ENCODE peak calls at places on chromosomes 11 and 22, in four cellular contexts. T is LoVo, M is HT1080, W is head of caudate nucleus. Q is an unnamed sample.

GRCh38 chr11:413120-414081 is 1.4 kb downstream of the SIGIRR start:
- DNase-seq in W (no peak), T (no peak), M (no peak), Q (no peak)

GRCh38 chr11:70583781-70584218 is 185.5 kb downstream of the CTTN start:
- DNase-seq in W (no peak), T (no peak), M (no peak), Q (no peak)

GRCh38 chr11:20909995-20910726 is 240.8 kb downstream of the NELL1 start:
- DNase-seq in W (no peak), M (no peak), T (no peak), Q (no peak)

GRCh38 chr11:65493367-65494176 is 5.3 kb upstream of the MALAT1 start:
- DNase-seq in M (peak; percentile 97), W (peak; percentile 54), T (peak; percentile 71), Q (peak; percentile 80)

GRCh38 chr22:31575190-31575589 is 78.9 kb downstream of the SFI1 start:
- DNase-seq in M (no peak), W (peak; percentile 58), T (no peak), Q (peak; percentile 99)

GRCh38 chr11:61375709-61376108 is 13.5 kb downstream of the TMEM138 start:
- DNase-seq in W (no peak), M (no peak), T (no peak), Q (no peak)

GRCh38 chr11:39239553-39239952 is 2219.9 kb downstream of the LRRC4C start:
- DNase-seq in T (no peak), W (no peak), M (no peak), Q (no peak)

GRCh38 chr11:26076591-26076990 is 255.3 kb upstream of the ANO3 start:
- DNase-seq in M (no peak), W (no peak), T (no peak), Q (no peak)

GRCh38 chr11:86795962-86796361 is 4.4 kb upstream of the PRSS23 start:
- DNase-seq in M (no peak), T (no peak), W (no peak), Q (no peak)

GRCh38 chr22:38317995-38318715 is 922 bp upstream of the CSNK1E start:
- DNase-seq in T (peak; percentile 94), M (peak; percentile 95), W (no peak), Q (peak; percentile 60)

GRCh38 chr11:108609681-108610080 is 16.1 kb upstream of the EXPH5 start:
- DNase-seq in W (no peak), T (no peak), M (peak; percentile 85), Q (no peak)

GRCh38 chr11:90135016-90135415 is 553 bp downstream of the NAALAD2 start:
- DNase-seq in W (no peak), M (no peak), T (no peak), Q (no peak)

GRCh38 chr11:80849253-80849652 is 1408.4 kb upstream of the TENM4 start:
- DNase-seq in T (no peak), M (no peak), W (no peak), Q (no peak)

GRCh38 chr11:128689586-128689945 is 4.3 kb upstream of the FLI1 start:
- DNase-seq in W (no peak), M (no peak), T (no peak), Q (no peak)

GRCh38 chr22:35892192-35892591 is 136.4 kb downstream of the RBFOX2 start:
- DNase-seq in M (peak; percentile 82), W (peak; percentile 35), T (no peak), Q (peak; percentile 24)

GRCh38 chr22:23542933-23543332 is 37.2 kb downstream of the IGLL1 start:
- DNase-seq in T (no peak), W (no peak), M (no peak), Q (no peak)

GRCh38 chr22:33726294-33726711 is 194.0 kb downstream of the LARGE1 start:
- DNase-seq in W (no peak), M (peak; percentile 1), T (peak; percentile 44), Q (peak; percentile 19)

GRCh38 chr11:116499396-116500001 is 273.3 kb downstream of the BUD13 start:
- DNase-seq in W (peak; percentile 72), M (peak; percentile 48), T (peak; percentile 69), Q (peak; percentile 25)

GRCh38 chr11:57586711-57587110 is 10.8 kb upstream of the SERPING1 start:
- DNase-seq in T (no peak), M (no peak), W (no peak), Q (no peak)

GRCh38 chr11:57762235-57762866 is 749 bp downstream of the CTNND1 start:
- DNase-seq in M (no peak), T (peak; percentile 19), W (no peak), Q (peak; percentile 48)

GRCh38 chr11:87809256-87809655 is 366.0 kb downstream of the RAB38 start:
- DNase-seq in M (no peak), T (no peak), W (no peak), Q (no peak)

GRCh38 chr11:96448225-96448624 is 58.4 kb downstream of the JRKL start:
- DNase-seq in M (no peak), W (no peak), T (no peak), Q (no peak)